ENCODE peak calls at places on chromosome 16, in seven cellular contexts. One of them, this sample, is unnamed.

GRCh38 chr16:84836234-84836647 is 16.5 kb downstream of the CRISPLD2 start:
- DNase-seq in iPS-NIHi11: peak; percentile 89
- DNase-seq in Daoy: peak; percentile 96
- DNase-seq in HFFc6: peak; percentile 100
- DNase-seq in AG09309: peak; percentile 100
- DNase-seq in NCI-H69: no peak
- DNase-seq in heart left ventricle: peak; percentile 88
- DNase-seq in this sample: peak; percentile 38

GRCh38 chr16:86772671-86773338 is 194.5 kb downstream of the FOXL1 start:
- DNase-seq in iPS-NIHi11: no peak
- DNase-seq in HFFc6: peak; percentile 92
- DNase-seq in AG09309: no peak
- DNase-seq in NCI-H69: no peak
- DNase-seq in Daoy: peak; percentile 96
- DNase-seq in heart left ventricle: no peak
- DNase-seq in this sample: no peak

GRCh38 chr16:22678311-22678710 is 135.7 kb upstream of the HS3ST2 start:
- DNase-seq in heart left ventricle: no peak
- DNase-seq in HFFc6: no peak
- DNase-seq in iPS-NIHi11: no peak
- DNase-seq in Daoy: no peak
- DNase-seq in AG09309: no peak
- DNase-seq in NCI-H69: no peak
- DNase-seq in this sample: no peak

GRCh38 chr16:27239906-27240655 is 28.5 kb downstream of the NSMCE1 start:
- DNase-seq in Daoy: no peak
- DNase-seq in iPS-NIHi11: no peak
- DNase-seq in HFFc6: no peak
- DNase-seq in NCI-H69: no peak
- DNase-seq in AG09309: no peak
- DNase-seq in heart left ventricle: no peak
- DNase-seq in this sample: no peak

GRCh38 chr16:52470601-52471000 is 76.3 kb downstream of the TOX3 start:
- DNase-seq in NCI-H69: peak; percentile 90
- DNase-seq in iPS-NIHi11: peak; percentile 18
- DNase-seq in HFFc6: no peak
- DNase-seq in AG09309: no peak
- DNase-seq in heart left ventricle: no peak
- DNase-seq in Daoy: no peak
- DNase-seq in this sample: no peak

GRCh38 chr16:86248325-86248905 is 261.9 kb upstream of the FOXF1 start:
- DNase-seq in iPS-NIHi11: no peak
- DNase-seq in Daoy: no peak
- DNase-seq in HFFc6: no peak
- DNase-seq in heart left ventricle: no peak
- DNase-seq in AG09309: no peak
- DNase-seq in NCI-H69: no peak
- DNase-seq in this sample: no peak

GRCh38 chr16:31033709-31034492 is 543 bp downstream of the STX4 start:
- DNase-seq in heart left ventricle: peak; percentile 94
- DNase-seq in HFFc6: peak; percentile 67
- DNase-seq in iPS-NIHi11: peak; percentile 96
- DNase-seq in NCI-H69: peak; percentile 88
- DNase-seq in AG09309: no peak
- DNase-seq in Daoy: peak; percentile 87
- DNase-seq in this sample: peak; percentile 67

GRCh38 chr16:72240949-72241348 is 69.0 kb upstream of the PMFBP1 start:
- DNase-seq in iPS-NIHi11: no peak
- DNase-seq in Daoy: no peak
- DNase-seq in AG09309: no peak
- DNase-seq in NCI-H69: peak; percentile 45
- DNase-seq in heart left ventricle: no peak
- DNase-seq in HFFc6: no peak
- DNase-seq in this sample: no peak

GRCh38 chr16:80674884-80675283 is 129.5 kb downstream of the CDYL2 start:
- DNase-seq in Daoy: no peak
- DNase-seq in HFFc6: no peak
- DNase-seq in iPS-NIHi11: no peak
- DNase-seq in AG09309: no peak
- DNase-seq in heart left ventricle: no peak
- DNase-seq in NCI-H69: no peak
- DNase-seq in this sample: no peak

GRCh38 chr16:2777231-2777902 is at the start of gene ELOB:
- DNase-seq in Daoy: peak; percentile 90
- DNase-seq in HFFc6: peak; percentile 70
- DNase-seq in NCI-H69: peak; percentile 94
- DNase-seq in heart left ventricle: peak; percentile 88
- DNase-seq in AG09309: no peak
- DNase-seq in iPS-NIHi11: peak; percentile 99
- DNase-seq in this sample: peak; percentile 80

GRCh38 chr16:19583665-19584300 is 28.3 kb downstream of the VPS35L start:
- DNase-seq in Daoy: peak; percentile 47
- DNase-seq in HFFc6: peak; percentile 30
- DNase-seq in NCI-H69: peak; percentile 67
- DNase-seq in heart left ventricle: no peak
- DNase-seq in iPS-NIHi11: peak; percentile 49
- DNase-seq in AG09309: no peak
- DNase-seq in this sample: no peak

GRCh38 chr16:1987198-1987597 is 2.6 kb upstream of the SYNGR3 start:
- DNase-seq in Daoy: no peak
- DNase-seq in NCI-H69: no peak
- DNase-seq in iPS-NIHi11: no peak
- DNase-seq in AG09309: no peak
- DNase-seq in heart left ventricle: no peak
- DNase-seq in HFFc6: no peak
- DNase-seq in this sample: no peak

GRCh38 chr16:1859650-1860049 is 12.3 kb downstream of the MEIOB start:
- DNase-seq in Daoy: no peak
- DNase-seq in iPS-NIHi11: peak; percentile 19
- DNase-seq in NCI-H69: peak; percentile 85
- DNase-seq in heart left ventricle: no peak
- DNase-seq in HFFc6: no peak
- DNase-seq in AG09309: no peak
- DNase-seq in this sample: no peak

GRCh38 chr16:75266738-75267630 is 15.6 kb upstream of the BCAR1 start:
- DNase-seq in heart left ventricle: no peak
- DNase-seq in HFFc6: no peak
- DNase-seq in NCI-H69: peak; percentile 23
- DNase-seq in Daoy: no peak
- DNase-seq in iPS-NIHi11: no peak
- DNase-seq in AG09309: no peak
- DNase-seq in this sample: no peak

GRCh38 chr16:56833243-56833970 is 31.6 kb upstream of the SLC12A3 start:
- DNase-seq in AG09309: no peak
- DNase-seq in Daoy: no peak
- DNase-seq in NCI-H69: no peak
- DNase-seq in HFFc6: no peak
- DNase-seq in heart left ventricle: no peak
- DNase-seq in iPS-NIHi11: no peak
- DNase-seq in this sample: no peak

GRCh38 chr16:68700120-68700519 is 37.0 kb upstream of the CDH1 start:
- DNase-seq in HFFc6: peak; percentile 4
- DNase-seq in heart left ventricle: no peak
- DNase-seq in Daoy: no peak
- DNase-seq in AG09309: peak; percentile 2
- DNase-seq in NCI-H69: no peak
- DNase-seq in iPS-NIHi11: no peak
- DNase-seq in this sample: no peak

GRCh38 chr16:68386628-68387027 is 61.7 kb downstream of the SMPD3 start:
- DNase-seq in HFFc6: no peak
- DNase-seq in AG09309: no peak
- DNase-seq in Daoy: no peak
- DNase-seq in NCI-H69: no peak
- DNase-seq in heart left ventricle: no peak
- DNase-seq in iPS-NIHi11: no peak
- DNase-seq in this sample: no peak

GRCh38 chr16:4606354-4606753 is 8.3 kb downstream of the UBALD1 start:
- DNase-seq in iPS-NIHi11: no peak
- DNase-seq in Daoy: no peak
- DNase-seq in AG09309: no peak
- DNase-seq in HFFc6: no peak
- DNase-seq in NCI-H69: peak; percentile 72
- DNase-seq in heart left ventricle: no peak
- DNase-seq in this sample: no peak

GRCh38 chr16:85398050-85398451 is 215.1 kb upstream of the GSE1 start:
- DNase-seq in Daoy: no peak
- DNase-seq in NCI-H69: no peak
- DNase-seq in heart left ventricle: no peak
- DNase-seq in iPS-NIHi11: no peak
- DNase-seq in AG09309: no peak
- DNase-seq in HFFc6: no peak
- DNase-seq in this sample: no peak

GRCh38 chr16:84501077-84501735 is 3.3 kb downstream of the MEAK7 start:
- DNase-seq in HFFc6: peak; percentile 64
- DNase-seq in heart left ventricle: no peak
- DNase-seq in iPS-NIHi11: no peak
- DNase-seq in NCI-H69: no peak
- DNase-seq in Daoy: peak; percentile 75
- DNase-seq in AG09309: no peak
- DNase-seq in this sample: no peak

GRCh38 chr16:50555892-50556673 is 7.9 kb downstream of the NKD1 start:
- DNase-seq in Daoy: no peak
- DNase-seq in HFFc6: no peak
- DNase-seq in NCI-H69: no peak
- DNase-seq in iPS-NIHi11: no peak
- DNase-seq in heart left ventricle: no peak
- DNase-seq in AG09309: no peak
- DNase-seq in this sample: no peak

GRCh38 chr16:73176577-73177013 is 128.7 kb upstream of the ZFHX3 start:
- DNase-seq in AG09309: peak; percentile 87
- DNase-seq in Daoy: peak; percentile 44
- DNase-seq in iPS-NIHi11: no peak
- DNase-seq in heart left ventricle: no peak
- DNase-seq in NCI-H69: no peak
- DNase-seq in HFFc6: peak; percentile 92
- DNase-seq in this sample: no peak